ENCODE peak calls at places on chromosomes 11 and 22, in six cellular contexts. V, Q, X, Y, Z and O are unnamed samples.

GRCh38 chr11:119093951-119094815 is 7.5 kb downstream of the DPAGT1 start:
- DNase-seq in V (peak; percentile 44), Q (no peak), X (no peak), Y (peak; percentile 36), Z (peak; percentile 48), O (peak; percentile 37)

GRCh38 chr22:17777717-17778044 is 3.4 kb upstream of the BID start:
- DNase-seq in V (no peak), Q (no peak), X (no peak), Y (no peak), Z (no peak), O (no peak)

GRCh38 chr11:34308821-34309585 is 48.8 kb downstream of the ABTB2 start:
- DNase-seq in V (no peak), Q (peak; percentile 28), X (peak; percentile 31), Y (no peak), Z (no peak), O (no peak)

GRCh38 chr11:61827573-61828378 is at the start of gene FADS2:
- DNase-seq in V (peak; percentile 95), Q (peak; percentile 88), X (peak; percentile 93), Y (peak; percentile 94), Z (peak; percentile 81), O (peak; percentile 54)

GRCh38 chr11:43937434-43938411 is 4.7 kb upstream of the C11orf96 start:
- DNase-seq in V (no peak), Q (no peak), X (peak; percentile 62), Y (no peak), Z (no peak), O (no peak)

GRCh38 chr11:36371161-36371560 is 75.1 kb downstream of the PRR5L start:
- DNase-seq in V (no peak), Q (no peak), X (no peak), Y (no peak), Z (no peak), O (no peak)

GRCh38 chr11:40100204-40100603 is 1359.2 kb downstream of the LRRC4C start:
- DNase-seq in V (no peak), Q (no peak), X (no peak), Y (no peak), Z (no peak), O (no peak)

GRCh38 chr22:40637181-40638150 is 947 bp upstream of the MRTFA start:
- DNase-seq in V (no peak), Q (peak; percentile 56), X (no peak), Y (peak; percentile 59), Z (peak; percentile 56), O (peak; percentile 19)

GRCh38 chr22:42280140-42280539 is 9.7 kb upstream of the TCF20 start:
- DNase-seq in V (no peak), Q (no peak), X (no peak), Y (no peak), Z (no peak), O (no peak)

GRCh38 chr11:78768947-78769346 is 194.3 kb upstream of the NARS2 start:
- DNase-seq in V (no peak), Q (no peak), X (no peak), Y (no peak), Z (no peak), O (no peak)

GRCh38 chr22:49415219-49415951 is 412.3 kb downstream of the BRD1 start:
- DNase-seq in V (peak; percentile 40), Q (no peak), X (no peak), Y (no peak), Z (no peak), O (no peak)

GRCh38 chr11:12200359-12201015 is 90.1 kb downstream of the MICAL2 start:
- DNase-seq in V (no peak), Q (peak; percentile 65), X (no peak), Y (no peak), Z (no peak), O (no peak)

GRCh38 chr22:39236321-39237275 is 8.2 kb downstream of the PDGFB start:
- DNase-seq in V (no peak), Q (peak; percentile 57), X (no peak), Y (peak; percentile 79), Z (no peak), O (no peak)

GRCh38 chr22:37465721-37466120 is 20.5 kb downstream of the MFNG start:
- DNase-seq in V (no peak), Q (no peak), X (no peak), Y (no peak), Z (no peak), O (no peak)

GRCh38 chr11:119422505-119423416 is at the start of gene THY1:
- DNase-seq in V (peak; percentile 83), Q (no peak), X (no peak), Y (no peak), Z (no peak), O (no peak)

GRCh38 chr11:21144556-21144955 is 475.2 kb downstream of the NELL1 start:
- DNase-seq in V (no peak), Q (no peak), X (no peak), Y (no peak), Z (no peak), O (no peak)

GRCh38 chr11:74720596-74721478 is 10.4 kb downstream of the CHRDL2 start:
- DNase-seq in V (no peak), Q (peak; percentile 48), X (no peak), Y (peak; percentile 50), Z (no peak), O (no peak)

GRCh38 chr11:59243633-59244032 is 30.9 kb upstream of the MPEG1 start:
- DNase-seq in V (no peak), Q (no peak), X (no peak), Y (no peak), Z (no peak), O (no peak)

GRCh38 chr11:35714882-35715612 is 52.5 kb downstream of the TRIM44 start:
- DNase-seq in V (no peak), Q (no peak), X (no peak), Y (no peak), Z (no peak), O (no peak)

GRCh38 chr22:33969052-33969451 is 48.8 kb upstream of the LARGE1 start:
- DNase-seq in V (no peak), Q (no peak), X (no peak), Y (no peak), Z (no peak), O (no peak)

GRCh38 chr11:85098996-85099395 is 528.1 kb downstream of the DLG2 start:
- DNase-seq in V (no peak), Q (no peak), X (no peak), Y (no peak), Z (no peak), O (no peak)

GRCh38 chr11:65412271-65413076 is 10.1 kb upstream of the NEAT1 start:
- DNase-seq in V (no peak), Q (peak; percentile 55), X (no peak), Y (no peak), Z (no peak), O (no peak)

GRCh38 chr22:41951898-41952474 is at the start of gene SMIM45:
- DNase-seq in V (no peak), Q (no peak), X (no peak), Y (no peak), Z (no peak), O (no peak)

GRCh38 chr22:46352691-46353386 is 17.3 kb downstream of the TRMU start:
- DNase-seq in V (no peak), Q (peak; percentile 95), X (peak; percentile 42), Y (peak; percentile 74), Z (no peak), O (no peak)

GRCh38 chr11:8720868-8721739 is 38.5 kb downstream of the RPL27A start:
- DNase-seq in V (peak; percentile 71), Q (peak; percentile 55), X (no peak), Y (peak; percentile 72), Z (no peak), O (no peak)

GRCh38 chr11:67274768-67275605 is 8.7 kb downstream of the GRK2 start:
- DNase-seq in V (no peak), Q (peak; percentile 46), X (no peak), Y (no peak), Z (no peak), O (no peak)

GRCh38 chr11:79393362-79394043 is 47.3 kb downstream of the TENM4 start:
- DNase-seq in V (peak; percentile 60), Q (peak; percentile 8), X (peak; percentile 15), Y (no peak), Z (no peak), O (no peak)

GRCh38 chr11:706957-707816 is 1.2 kb downstream of the EPS8L2 start:
- DNase-seq in V (no peak), Q (peak; percentile 41), X (peak; percentile 80), Y (peak; percentile 66), Z (no peak), O (no peak)

GRCh38 chr11:70233511-70233919 is 30.4 kb downstream of the FADD start:
- DNase-seq in V (no peak), Q (no peak), X (peak; percentile 94), Y (no peak), Z (no peak), O (no peak)

GRCh38 chr11:10930961-10931760 is 73.3 kb upstream of the ZBED5 start:
- DNase-seq in V (peak; percentile 68), Q (peak; percentile 65), X (peak; percentile 82), Y (peak; percentile 69), Z (peak; percentile 35), O (no peak)

GRCh38 chr11:65895482-65895981 is 4.7 kb downstream of the FOSL1 start:
- DNase-seq in V (no peak), Q (no peak), X (no peak), Y (no peak), Z (no peak), O (no peak)

GRCh38 chr11:31997955-31998354 is 92.9 kb upstream of the RCN1 start:
- DNase-seq in V (no peak), Q (no peak), X (peak; percentile 9), Y (no peak), Z (no peak), O (no peak)

GRCh38 chr11:1625541-1625940 is 3.6 kb upstream of the KRTAP5-4 start:
- DNase-seq in V (no peak), Q (no peak), X (no peak), Y (no peak), Z (no peak), O (no peak)

GRCh38 chr11:134205729-134206128 is 18.0 kb downstream of the NCAPD3 start:
- DNase-seq in V (no peak), Q (no peak), X (no peak), Y (no peak), Z (no peak), O (no peak)

GRCh38 chr22:30127749-30128166 is 47.5 kb downstream of the HORMAD2 start:
- DNase-seq in V (no peak), Q (no peak), X (peak; percentile 25), Y (no peak), Z (no peak), O (no peak)

GRCh38 chr22:26170112-26170492 is 840 bp downstream of the SEZ6L start:
- DNase-seq in V (peak; percentile 22), Q (no peak), X (no peak), Y (no peak), Z (no peak), O (no peak)

GRCh38 chr11:134027671-134028070 is 41.2 kb upstream of the JAM3 start:
- DNase-seq in V (no peak), Q (no peak), X (no peak), Y (no peak), Z (no peak), O (peak; percentile 62)

GRCh38 chr22:26314656-26315055 is 114.4 kb upstream of the ASPHD2 start:
- DNase-seq in V (no peak), Q (no peak), X (no peak), Y (no peak), Z (no peak), O (no peak)

GRCh38 chr11:26891501-26891900 is 102.4 kb upstream of the FIBIN start:
- DNase-seq in V (no peak), Q (no peak), X (no peak), Y (no peak), Z (no peak), O (no peak)